ENCODE peak calls at places on chromosome 7, in six cellular contexts. N is T-cell; B is effector memory CD4-positive, alpha-beta T cell; T is foreskin fibroblast; C is SW 1271; Q is Right ventricle myocardium superior. Z is an unnamed sample.

GRCh38 chr7:93723424-93724124 is 149.1 kb upstream of the CALCR start:
- DNase-seq in N (no peak), B (no peak), T (no peak), C (no peak), Q (no peak), Z (no peak)

GRCh38 chr7:29102554-29103151 is 43.7 kb downstream of the CPVL start:
- DNase-seq in N (no peak), B (no peak), T (peak), C (peak), Q (peak), Z (peak)

GRCh38 chr7:4833691-4834600 is 27.9 kb downstream of the PAPOLB start:
- DNase-seq in N (no peak), B (no peak), T (no peak), C (no peak), Q (peak), Z (no peak)

GRCh38 chr7:2613926-2614613 is 17.7 kb upstream of the TTYH3 start:
- DNase-seq in N (no peak), B (no peak), T (no peak), C (no peak), Q (peak), Z (no peak)

GRCh38 chr7:153151766-153152165 is 392.2 kb downstream of the ACTR3B start:
- DNase-seq in N (no peak), B (no peak), T (no peak), C (no peak), Q (no peak), Z (no peak)

GRCh38 chr7:77353911-77354310 is 62.2 kb downstream of the GSAP start:
- DNase-seq in N (no peak), B (no peak), T (no peak), C (no peak), Q (no peak), Z (no peak)

GRCh38 chr7:130946110-130946509 is 212.1 kb upstream of the KLF14 start:
- DNase-seq in N (no peak), B (no peak), T (no peak), C (no peak), Q (no peak), Z (no peak)

GRCh38 chr7:27693794-27694193 is 31.1 kb upstream of the HIBADH start:
- DNase-seq in N (no peak), B (no peak), T (no peak), C (no peak), Q (no peak), Z (no peak)

GRCh38 chr7:55438765-55439525 is 73.8 kb downstream of the LANCL2 start:
- DNase-seq in N (no peak), B (no peak), T (no peak), C (no peak), Q (peak), Z (no peak)

GRCh38 chr7:158402471-158402870 is 185.2 kb downstream of the PTPRN2 start:
- DNase-seq in N (no peak), B (no peak), T (no peak), C (no peak), Q (no peak), Z (no peak)

GRCh38 chr7:73606801-73607691 is 17.3 kb downstream of the MLXIPL start:
- DNase-seq in N (peak), B (peak), T (no peak), C (peak), Q (peak), Z (peak)

GRCh38 chr7:85025312-85025756 is 161.5 kb downstream of the SEMA3D start:
- DNase-seq in N (no peak), B (no peak), T (no peak), C (no peak), Q (peak), Z (no peak)

GRCh38 chr7:127550247-127550646 is 35.1 kb downstream of the GCC1 start:
- DNase-seq in N (no peak), B (no peak), T (no peak), C (peak), Q (no peak), Z (no peak)

GRCh38 chr7:3578399-3578798 is 277.3 kb downstream of the SDK1 start:
- DNase-seq in N (no peak), B (no peak), T (no peak), C (no peak), Q (no peak), Z (no peak)

GRCh38 chr7:34357068-34357467 is 300.9 kb upstream of the NPSR1 start:
- DNase-seq in N (no peak), B (no peak), T (no peak), C (no peak), Q (no peak), Z (no peak)

GRCh38 chr7:36644625-36645422 is 79.5 kb downstream of the AOAH start:
- DNase-seq in N (no peak), B (no peak), T (no peak), C (no peak), Q (no peak), Z (no peak)

GRCh38 chr7:29623976-29624375 is 60.3 kb downstream of the PRR15 start:
- DNase-seq in N (no peak), B (no peak), T (peak), C (no peak), Q (no peak), Z (no peak)

GRCh38 chr7:98051118-98051744 is 55.4 kb upstream of the LMTK2 start:
- DNase-seq in N (peak), B (peak), T (no peak), C (no peak), Q (no peak), Z (peak)

GRCh38 chr7:28862876-28863275 is 95.3 kb downstream of the TRIL start:
- DNase-seq in N (no peak), B (no peak), T (no peak), C (no peak), Q (no peak), Z (no peak)

GRCh38 chr7:102450242-102450641 is 14.4 kb downstream of the ALKBH4 start:
- DNase-seq in N (peak), B (peak), T (no peak), C (no peak), Q (no peak), Z (peak)

GRCh38 chr7:28174901-28175661 is 5.5 kb downstream of the JAZF1 start:
- DNase-seq in N (no peak), B (no peak), T (no peak), C (no peak), Q (no peak), Z (no peak)

GRCh38 chr7:99210265-99210970 is 2.5 kb upstream of the KPNA7 start:
- DNase-seq in N (no peak), B (no peak), T (no peak), C (no peak), Q (no peak), Z (no peak)

GRCh38 chr7:27096756-27097514 is 1.1 kb upstream of the HOXA1 start:
- DNase-seq in N (no peak), B (no peak), T (peak), C (peak), Q (no peak), Z (peak)

GRCh38 chr7:139731802-139732470 is 45.9 kb downstream of the HIPK2 start:
- DNase-seq in N (no peak), B (no peak), T (peak), C (peak), Q (peak), Z (no peak)

GRCh38 chr7:135710417-135711138 is 17.4 kb downstream of the SLC13A4 start:
- DNase-seq in N (no peak), B (no peak), T (no peak), C (peak), Q (no peak), Z (peak)

GRCh38 chr7:124723012-124723411 is 42.6 kb downstream of the GPR37 start:
- DNase-seq in N (no peak), B (no peak), T (peak), C (peak), Q (no peak), Z (no peak)

GRCh38 chr7:71652551-71652950 is 520.6 kb downstream of the GALNT17 start:
- DNase-seq in N (no peak), B (no peak), T (no peak), C (no peak), Q (no peak), Z (no peak)

GRCh38 chr7:12786494-12786893 is 99.1 kb downstream of the ARL4A start:
- DNase-seq in N (no peak), B (no peak), T (no peak), C (no peak), Q (no peak), Z (no peak)

GRCh38 chr7:132035517-132036362 is 479.3 kb upstream of the PODXL start:
- DNase-seq in N (no peak), B (no peak), T (no peak), C (no peak), Q (no peak), Z (no peak)

GRCh38 chr7:73909051-73909941 is 48.3 kb downstream of the TMEM270 start:
- DNase-seq in N (no peak), B (no peak), T (no peak), C (no peak), Q (no peak), Z (no peak)

GRCh38 chr7:985915-986741 is 3.1 kb downstream of the CYP2W1 start:
- DNase-seq in N (no peak), B (no peak), T (peak), C (peak), Q (no peak), Z (no peak)

GRCh38 chr7:90345548-90346319 is 782 bp upstream of the GTPBP10 start:
- DNase-seq in N (no peak), B (no peak), T (peak), C (no peak), Q (no peak), Z (peak)

GRCh38 chr7:66771795-66772194 is 31.3 kb downstream of the RABGEF1 start:
- DNase-seq in N (no peak), B (no peak), T (no peak), C (no peak), Q (no peak), Z (no peak)

GRCh38 chr7:129777993-129778769 is 166.7 kb downstream of the NRF1 start:
- DNase-seq in N (no peak), B (no peak), T (no peak), C (no peak), Q (no peak), Z (no peak)

GRCh38 chr7:42285383-42285824 is 48.4 kb upstream of the GLI3 start:
- DNase-seq in N (no peak), B (no peak), T (no peak), C (no peak), Q (no peak), Z (no peak)

GRCh38 chr7:66206909-66207240 is 1.7 kb downstream of the TPST1 start:
- DNase-seq in N (no peak), B (no peak), T (no peak), C (no peak), Q (no peak), Z (no peak)

GRCh38 chr7:123689250-123689649 is 33.6 kb downstream of the LMOD2 start:
- DNase-seq in N (no peak), B (no peak), T (no peak), C (no peak), Q (no peak), Z (no peak)

GRCh38 chr7:46494026-46494425 is 573.0 kb upstream of the IGFBP3 start:
- DNase-seq in N (no peak), B (no peak), T (peak), C (no peak), Q (no peak), Z (no peak)

GRCh38 chr7:128791121-128791967 is 424 bp upstream of the CCDC136 start:
- DNase-seq in N (peak), B (peak), T (peak), C (peak), Q (peak), Z (peak)

GRCh38 chr7:123594813-123595241 is 6.8 kb upstream of the ASB15 start:
- DNase-seq in N (no peak), B (no peak), T (no peak), C (no peak), Q (no peak), Z (no peak)